ENCODE peak calls at places on chromosomes 13 and 19, in seven cellular contexts. One of them, this sample, is unnamed.

GRCh38 chr19:34480971-34481821 is at the start of gene WTIP:
- DNase-seq in stomach: peak; percentile 67
- DNase-seq in adrenal gland: peak; percentile 58
- DNase-seq in stromal cell of bone marrow: peak; percentile 66
- DNase-seq in B cell: no peak
- DNase-seq in choroid plexus epithelial cell: peak; percentile 91
- DNase-seq in activated T-helper 1 cell treated with Interleukin-2 at 50 U/mL for 16 hours: no peak
- DNase-seq in this sample: peak; percentile 64

GRCh38 chr19:29806098-29806866 is 5.5 kb upstream of the CCNE1 start:
- DNase-seq in stomach: no peak
- DNase-seq in adrenal gland: peak; percentile 69
- DNase-seq in stromal cell of bone marrow: peak; percentile 26
- DNase-seq in B cell: no peak
- DNase-seq in choroid plexus epithelial cell: peak; percentile 76
- DNase-seq in activated T-helper 1 cell treated with Interleukin-2 at 50 U/mL for 16 hours: no peak
- DNase-seq in this sample: peak; percentile 8

GRCh38 chr13:77325371-77325941 is 1.4 kb downstream of the MYCBP2 start:
- DNase-seq in stomach: no peak
- DNase-seq in adrenal gland: no peak
- DNase-seq in stromal cell of bone marrow: no peak
- DNase-seq in B cell: peak; percentile 47
- DNase-seq in choroid plexus epithelial cell: peak; percentile 27
- DNase-seq in activated T-helper 1 cell treated with Interleukin-2 at 50 U/mL for 16 hours: no peak
- DNase-seq in this sample: no peak

GRCh38 chr13:94140027-94140426 is 339.5 kb downstream of the DCT start:
- DNase-seq in stomach: no peak
- DNase-seq in adrenal gland: no peak
- DNase-seq in stromal cell of bone marrow: no peak
- DNase-seq in B cell: no peak
- DNase-seq in choroid plexus epithelial cell: no peak
- DNase-seq in activated T-helper 1 cell treated with Interleukin-2 at 50 U/mL for 16 hours: no peak
- DNase-seq in this sample: no peak

GRCh38 chr13:50389726-50390125 is 374.5 kb downstream of the KCNRG start:
- DNase-seq in stomach: no peak
- DNase-seq in adrenal gland: no peak
- DNase-seq in stromal cell of bone marrow: no peak
- DNase-seq in B cell: no peak
- DNase-seq in choroid plexus epithelial cell: no peak
- DNase-seq in activated T-helper 1 cell treated with Interleukin-2 at 50 U/mL for 16 hours: no peak
- DNase-seq in this sample: no peak

GRCh38 chr19:41023193-41023592 is 32.1 kb downstream of the CYP2B6 start:
- DNase-seq in stomach: no peak
- DNase-seq in adrenal gland: no peak
- DNase-seq in stromal cell of bone marrow: no peak
- DNase-seq in B cell: no peak
- DNase-seq in choroid plexus epithelial cell: no peak
- DNase-seq in activated T-helper 1 cell treated with Interleukin-2 at 50 U/mL for 16 hours: no peak
- DNase-seq in this sample: no peak

GRCh38 chr13:51734786-51735185 is 69.2 kb downstream of the DHRS12 start:
- DNase-seq in stomach: no peak
- DNase-seq in adrenal gland: no peak
- DNase-seq in stromal cell of bone marrow: no peak
- DNase-seq in B cell: no peak
- DNase-seq in choroid plexus epithelial cell: no peak
- DNase-seq in activated T-helper 1 cell treated with Interleukin-2 at 50 U/mL for 16 hours: no peak
- DNase-seq in this sample: no peak

GRCh38 chr19:50705422-50706019 is 14.1 kb downstream of the SHANK1 start:
- DNase-seq in stomach: no peak
- DNase-seq in adrenal gland: peak; percentile 58
- DNase-seq in stromal cell of bone marrow: peak; percentile 48
- DNase-seq in B cell: peak; percentile 66
- DNase-seq in choroid plexus epithelial cell: peak; percentile 65
- DNase-seq in activated T-helper 1 cell treated with Interleukin-2 at 50 U/mL for 16 hours: no peak
- DNase-seq in this sample: peak; percentile 13

GRCh38 chr13:87792878-87793277 is 121.7 kb downstream of the SLITRK5 start:
- DNase-seq in stomach: no peak
- DNase-seq in adrenal gland: no peak
- DNase-seq in stromal cell of bone marrow: no peak
- DNase-seq in B cell: no peak
- DNase-seq in choroid plexus epithelial cell: no peak
- DNase-seq in activated T-helper 1 cell treated with Interleukin-2 at 50 U/mL for 16 hours: no peak
- DNase-seq in this sample: no peak

GRCh38 chr13:40187324-40187795 is 479.1 kb downstream of the FOXO1 start:
- DNase-seq in stomach: no peak
- DNase-seq in adrenal gland: no peak
- DNase-seq in stromal cell of bone marrow: no peak
- DNase-seq in B cell: no peak
- DNase-seq in choroid plexus epithelial cell: no peak
- DNase-seq in activated T-helper 1 cell treated with Interleukin-2 at 50 U/mL for 16 hours: peak; percentile 54
- DNase-seq in this sample: no peak

GRCh38 chr13:20182231-20182846 is 10.4 kb downstream of the GJB2 start:
- DNase-seq in stomach: peak; percentile 48
- DNase-seq in adrenal gland: peak; percentile 51
- DNase-seq in stromal cell of bone marrow: peak; percentile 59
- DNase-seq in B cell: peak; percentile 83
- DNase-seq in choroid plexus epithelial cell: peak; percentile 89
- DNase-seq in activated T-helper 1 cell treated with Interleukin-2 at 50 U/mL for 16 hours: no peak
- DNase-seq in this sample: peak; percentile 54

GRCh38 chr13:112205990-112206389 is 139.0 kb downstream of the SOX1 start:
- DNase-seq in stomach: no peak
- DNase-seq in adrenal gland: no peak
- DNase-seq in stromal cell of bone marrow: no peak
- DNase-seq in B cell: no peak
- DNase-seq in choroid plexus epithelial cell: no peak
- DNase-seq in activated T-helper 1 cell treated with Interleukin-2 at 50 U/mL for 16 hours: no peak
- DNase-seq in this sample: no peak

GRCh38 chr13:49304763-49305695 is 57.3 kb downstream of the CDADC1 start:
- DNase-seq in stomach: no peak
- DNase-seq in adrenal gland: no peak
- DNase-seq in stromal cell of bone marrow: no peak
- DNase-seq in B cell: no peak
- DNase-seq in choroid plexus epithelial cell: no peak
- DNase-seq in activated T-helper 1 cell treated with Interleukin-2 at 50 U/mL for 16 hours: no peak
- DNase-seq in this sample: peak; percentile 51

GRCh38 chr19:49422407-49423277 is 599 bp downstream of the PTH2 start:
- DNase-seq in stomach: no peak
- DNase-seq in adrenal gland: no peak
- DNase-seq in stromal cell of bone marrow: no peak
- DNase-seq in B cell: peak; percentile 69
- DNase-seq in choroid plexus epithelial cell: peak; percentile 20
- DNase-seq in activated T-helper 1 cell treated with Interleukin-2 at 50 U/mL for 16 hours: no peak
- DNase-seq in this sample: no peak

GRCh38 chr19:54551950-54552912 is 21.4 kb upstream of the LILRA2 start:
- DNase-seq in stomach: no peak
- DNase-seq in adrenal gland: no peak
- DNase-seq in stromal cell of bone marrow: no peak
- DNase-seq in B cell: no peak
- DNase-seq in choroid plexus epithelial cell: no peak
- DNase-seq in activated T-helper 1 cell treated with Interleukin-2 at 50 U/mL for 16 hours: no peak
- DNase-seq in this sample: peak; percentile 3

This sample was measured in thyroid gland.